ENCODE peak calls at places on chromosomes 13 and 19, in seven cellular contexts. N is tibial nerve, P is HCT116, Z is esophagus squamous epithelium, R is A549, X is adrenal gland, I is IMR-90. M is an unnamed sample.

GRCh38 chr19:8355631-8356402 is 8.1 kb upstream of the ANGPTL4 start:
- DNase-seq in I (peak; percentile 98), R (peak; percentile 91), Z (no peak), N (peak; percentile 64), X (peak; percentile 80), P (peak; percentile 70), M (no peak)

GRCh38 chr13:42101821-42102580 is 53.6 kb downstream of the DGKH start:
- DNase-seq in R (no peak), Z (no peak), I (no peak), N (no peak), P (no peak), X (peak; percentile 23), M (no peak)

GRCh38 chr19:38932425-38933179 is 1.9 kb downstream of the MRPS12 start:
- DNase-seq in N (no peak), P (peak; percentile 26), X (no peak), Z (no peak), R (peak; percentile 88), I (peak; percentile 44), M (no peak)

GRCh38 chr13:97226013-97226412 is 3.9 kb downstream of the MBNL2 start:
- DNase-seq in I (no peak), R (no peak), X (no peak), P (no peak), N (no peak), Z (no peak), M (no peak)

GRCh38 chr19:3207466-3208242 is 16.8 kb upstream of the CELF5 start:
- DNase-seq in P (no peak), Z (no peak), N (no peak), I (no peak), X (no peak), R (no peak), M (no peak)

GRCh38 chr19:38224014-38224862 is at the start of gene DPF1:
- DNase-seq in R (peak; percentile 92), P (peak; percentile 54), Z (no peak), N (no peak), I (peak; percentile 56), X (no peak), M (no peak)

GRCh38 chr13:104984296-104984818 is 1551.1 kb downstream of the EFNB2 start:
- DNase-seq in Z (no peak), N (peak; percentile 44), R (no peak), P (no peak), X (peak; percentile 43), I (peak; percentile 12), M (no peak)

GRCh38 chr19:35299523-35300339 is 7.8 kb downstream of the MAG start:
- DNase-seq in P (no peak), X (no peak), N (no peak), I (no peak), Z (no peak), R (no peak), M (no peak)

GRCh38 chr19:45152504-45153338 is 8.1 kb downstream of the NKPD1 start:
- DNase-seq in P (no peak), X (peak; percentile 85), R (no peak), I (peak; percentile 40), Z (no peak), N (peak; percentile 13), M (peak; percentile 68)

GRCh38 chr13:48801255-48801654 is 147.5 kb downstream of the CYSLTR2 start:
- DNase-seq in P (no peak), I (peak; percentile 81), R (no peak), Z (no peak), X (no peak), N (no peak), M (no peak)

GRCh38 chr19:35513231-35513974 is at the start of gene DMKN:
- DNase-seq in X (no peak), Z (no peak), R (no peak), N (no peak), P (peak; percentile 15), I (peak; percentile 58), M (no peak)

GRCh38 chr13:114043421-114044053 is 69.7 kb upstream of the C13orf46 start:
- DNase-seq in X (peak; percentile 79), P (no peak), N (peak; percentile 67), I (peak; percentile 95), R (peak; percentile 91), Z (peak; percentile 21), M (no peak)

GRCh38 chr13:47310376-47310775 is 413.5 kb upstream of the HTR2A start:
- DNase-seq in X (no peak), R (no peak), Z (no peak), P (no peak), N (no peak), I (no peak), M (no peak)

GRCh38 chr19:4501005-4501591 is 17.2 kb downstream of the PLIN4 start:
- DNase-seq in P (no peak), N (no peak), X (no peak), I (no peak), R (no peak), Z (no peak), M (no peak)

GRCh38 chr19:17803264-17803896 is 8.4 kb downstream of the B3GNT3 start:
- DNase-seq in R (no peak), I (no peak), Z (no peak), P (no peak), N (peak; percentile 9), X (no peak), M (no peak)

GRCh38 chr19:19096641-19097627 is 33.1 kb downstream of the SLC25A42 start:
- DNase-seq in X (no peak), N (no peak), P (peak; percentile 71), Z (no peak), I (no peak), R (no peak), M (peak; percentile 91)

GRCh38 chr19:19366691-19367396 is 38.6 kb upstream of the GATAD2A start:
- DNase-seq in X (peak; percentile 75), I (peak; percentile 64), N (peak; percentile 37), Z (no peak), P (peak; percentile 95), R (peak; percentile 90), M (peak; percentile 91)

GRCh38 chr19:50025794-50026549 is at the start of gene ZNF473:
- DNase-seq in Z (peak; percentile 85), I (peak; percentile 94), R (peak; percentile 97), P (no peak), N (peak; percentile 92), X (peak; percentile 97), M (peak; percentile 95)

GRCh38 chr13:99009987-99010551 is 32.2 kb upstream of the DOCK9 start:
- DNase-seq in N (no peak), R (no peak), X (no peak), I (no peak), P (no peak), Z (no peak), M (no peak)

GRCh38 chr19:27720155-27720554 is 1492.8 kb downstream of the UQCRFS1 start:
- DNase-seq in X (no peak), N (no peak), Z (no peak), P (no peak), I (no peak), R (no peak), M (no peak)

GRCh38 chr19:3094638-3095374 is 644 bp downstream of the GNA11 start:
- DNase-seq in P (no peak), I (peak; percentile 17), N (no peak), Z (no peak), X (no peak), R (no peak), M (no peak)

GRCh38 chr19:2476451-2477140 is 669 bp downstream of the GADD45B start:
- DNase-seq in R (peak; percentile 57), Z (no peak), I (peak; percentile 74), P (no peak), X (peak; percentile 60), N (no peak), M (peak; percentile 73)

GRCh38 chr13:46311217-46311616 is 75.8 kb downstream of the RUBCNL start:
- DNase-seq in N (no peak), R (no peak), X (no peak), Z (no peak), P (no peak), I (no peak), M (no peak)

GRCh38 chr13:111281751-111282311 is 38.6 kb upstream of the TEX29 start:
- DNase-seq in Z (no peak), P (no peak), X (no peak), R (no peak), I (peak; percentile 85), N (no peak), M (no peak)

GRCh38 chr19:10141973-10142372 is 22.3 kb upstream of the EIF3G start:
- DNase-seq in P (no peak), I (no peak), Z (no peak), N (no peak), X (no peak), R (no peak), M (no peak)
- H3K4me1 ChIP-seq in P (no peaks in the 10 kb centered on the region), I (no peaks in the 10 kb centered on the region), Z (no peaks in the 10 kb centered on the region), N (no peaks in the 10 kb centered on the region), X (no peaks in the 10 kb centered on the region), R (no peaks in the 10 kb centered on the region), M (no peaks in the 10 kb centered on the region)

DNA sequence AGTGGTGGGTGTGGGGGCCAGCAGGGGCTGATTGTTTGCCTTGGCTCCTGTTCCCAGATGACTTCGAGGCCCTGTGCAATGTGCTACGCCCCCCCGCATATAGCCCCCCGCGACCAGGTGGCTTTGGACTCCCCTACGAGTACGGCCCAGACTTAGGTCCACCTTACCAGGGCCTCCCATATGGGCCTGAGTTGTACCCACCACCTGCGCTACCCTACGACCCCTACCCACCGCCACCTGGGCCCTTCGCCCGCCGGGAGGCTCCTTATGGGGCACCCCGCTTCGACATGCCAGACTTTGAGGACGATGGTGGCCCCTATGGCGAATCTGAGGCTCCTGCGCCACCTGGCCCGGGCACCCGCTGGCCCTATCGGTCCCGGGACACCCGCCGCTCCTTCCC is 25.7 kb downstream of the LTBP4 start:
- DNase-seq in R (no peak), N (no peak), Z (no peak), X (no peak), I (no peak), P (no peak), M (no peak)
- TF ChIP-seq POLR2A in R (no peak), N (no peak), Z (no peak), X (no peak), I (no peak), P (no peak), M (no peak)

DNA sequence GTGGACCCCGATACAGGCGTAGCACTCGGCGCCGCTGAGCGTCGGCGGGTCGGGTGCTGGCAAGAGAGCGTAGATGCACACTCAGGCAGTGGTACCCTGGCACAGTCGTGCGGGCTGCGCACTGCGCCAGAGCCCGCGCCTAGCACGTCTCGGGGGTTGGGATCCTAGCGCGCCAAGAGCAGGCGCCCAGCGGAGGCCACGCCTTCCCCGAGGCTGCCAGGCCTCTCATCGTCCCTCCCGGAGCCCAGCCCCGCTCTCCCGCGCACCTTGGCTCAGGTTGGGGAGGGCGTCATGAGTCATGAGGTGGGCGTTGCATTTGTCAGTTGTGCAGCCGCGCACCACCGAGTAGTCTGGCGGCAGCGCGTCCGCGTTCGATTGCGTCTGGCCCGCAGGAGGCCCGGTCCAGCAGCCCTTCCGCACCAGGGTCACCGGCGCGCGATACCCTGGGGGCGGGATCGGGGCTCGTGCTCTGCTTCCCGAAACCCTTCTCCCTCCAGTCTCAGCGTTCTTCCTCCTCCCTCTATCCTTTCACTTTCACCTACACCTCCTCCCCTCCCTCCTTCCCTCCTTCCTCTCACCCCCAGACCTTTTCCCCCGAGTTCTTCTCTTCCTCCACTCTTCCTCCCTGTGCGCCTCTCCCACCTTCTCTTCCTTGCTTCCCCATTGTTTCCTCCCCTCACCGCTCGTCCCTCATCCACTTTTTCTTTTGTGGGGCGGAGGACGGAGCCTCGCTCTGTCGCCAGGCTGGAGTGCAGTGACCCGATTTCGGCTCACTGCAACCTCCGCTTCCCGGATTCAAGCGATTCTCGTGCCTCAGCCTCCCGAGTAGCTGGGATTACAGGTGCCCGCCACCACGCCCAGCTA is 3.5 kb downstream of the LYPD5 start:
- DNase-seq in N (no peak), X (peak; percentile 28), Z (no peak), P (peak; percentile 70), I (no peak), R (peak; percentile 30), M (no peak)
- H3K4me1 ChIP-seq in N (peaks cover 5% of the 10 kb centered on the region), X (no peaks in the 10 kb centered on the region), Z (peaks cover 13% of the 10 kb centered on the region), P (peaks cover 30% of the 10 kb centered on the region), I (peaks cover 3% of the 10 kb centered on the region), R (peaks cover 4% of the 10 kb centered on the region), M (peaks cover 13% of the 10 kb centered on the region)

GRCh38 chr13:25286969-25287961 is at the start of gene MTMR6:
- DNase-seq in P (peak; percentile 51), X (peak; percentile 92), R (peak; percentile 78), N (peak; percentile 86), Z (peak; percentile 73), I (peak; percentile 82), M (peak; percentile 91)
- TF ChIP-seq POLR2A in P (no peak), X (peak; percentile 80), R (peak; percentile 40), N (peak; percentile 49), Z (peak; percentile 76), I (peak; percentile 83), M (peak; percentile 66)

M was measured in Peyer's patch.